ENCODE peak calls at places on chromosomes 16 and 17, in four cellular contexts. E is A549, M is HepG2, H is K562. T is an unnamed sample.

GRCh38 chr17:75250009-75250471 is 11.4 kb downstream of the GGA3 start:
- DNase-seq in E (no peak), M (no peak), H (no peak), T (peak; percentile 79)

GRCh38 chr17:62740066-62740465 is 68.0 kb downstream of the MARCHF10 start:
- DNase-seq in E (no peak), M (no peak), H (no peak), T (no peak)

GRCh38 chr16:55494994-55495421 is 13.9 kb upstream of the LPCAT2 start:
- DNase-seq in E (no peak), M (peak; percentile 49), H (peak; percentile 39), T (no peak)

GRCh38 chr16:1941924-1942809 is 832 bp downstream of the MSRB1 start:
- DNase-seq in E (no peak), M (no peak), H (peak; percentile 74), T (no peak)

GRCh38 chr16:57955572-57955971 is 15.4 kb downstream of the CNGB1 start:
- DNase-seq in E (peak; percentile 40), M (no peak), H (no peak), T (no peak)

GRCh38 chr16:87131061-87131995 is 185.9 kb downstream of the C16orf95 start:
- DNase-seq in E (no peak), M (no peak), H (no peak), T (no peak)

GRCh38 chr17:2050246-2050866 is 4.5 kb upstream of the HIC1 start:
- DNase-seq in E (peak; percentile 57), M (no peak), H (peak; percentile 83), T (no peak)

GRCh38 chr16:54277845-54278703 is 8.5 kb downstream of the IRX3 start:
- DNase-seq in E (no peak), M (no peak), H (no peak), T (no peak)

GRCh38 chr17:74010903-74011302 is 192.6 kb upstream of the RPL38 start:
- DNase-seq in E (no peak), M (no peak), H (no peak), T (no peak)

GRCh38 chr17:63247706-63248105 is 198.4 kb downstream of the CYB561 start:
- DNase-seq in E (no peak), M (no peak), H (no peak), T (no peak)

GRCh38 chr17:28326114-28326513 is 7.1 kb downstream of the TMEM97 start:
- DNase-seq in E (no peak), M (no peak), H (no peak), T (no peak)

GRCh38 chr16:85400305-85401205 is 212.6 kb upstream of the GSE1 start:
- DNase-seq in E (no peak), M (no peak), H (no peak), T (no peak)

GRCh38 chr17:9230346-9230745 is 209.0 kb downstream of the NTN1 start:
- DNase-seq in E (no peak), M (no peak), H (no peak), T (no peak)

GRCh38 chr17:47732399-47733046 is 513 bp upstream of the TBX21 start:
- DNase-seq in E (no peak), M (no peak), H (no peak), T (no peak)

GRCh38 chr17:72077326-72077960 is 43.4 kb upstream of the SOX9 start:
- DNase-seq in E (no peak), M (no peak), H (no peak), T (no peak)

GRCh38 chr17:37648555-37648954 is 5.3 kb upstream of the DDX52 start:
- DNase-seq in E (no peak), M (no peak), H (no peak), T (no peak)

GRCh38 chr17:28944862-28945741 is 6.2 kb downstream of the PHF12 start:
- DNase-seq in E (no peak), M (no peak), H (no peak), T (no peak)

GRCh38 chr16:75319513-75320401 is 68.3 kb upstream of the BCAR1 start:
- DNase-seq in E (no peak), M (no peak), H (no peak), T (peak; percentile 78)

GRCh38 chr17:2264023-2264860 is 39.3 kb downstream of the SMG6 start:
- DNase-seq in E (no peak), M (no peak), H (no peak), T (no peak)

GRCh38 chr16:47342055-47342454 is 118.8 kb downstream of the ITFG1 start:
- DNase-seq in E (no peak), M (no peak), H (no peak), T (no peak)

GRCh38 chr16:67396159-67396774 is 3.0 kb upstream of the TPPP3 start:
- DNase-seq in E (peak; percentile 67), M (peak; percentile 96), H (peak; percentile 92), T (no peak)

GRCh38 chr16:48608871-48609452 is 1.0 kb downstream of the N4BP1 start:
- DNase-seq in E (no peak), M (no peak), H (no peak), T (no peak)

GRCh38 chr17:31787857-31788570 is 71.0 kb downstream of the COPRS start:
- DNase-seq in E (no peak), M (peak; percentile 15), H (no peak), T (no peak)

GRCh38 chr17:49459401-49459984 is 35.6 kb upstream of the NGFR start:
- DNase-seq in E (no peak), M (peak; percentile 57), H (peak; percentile 18), T (no peak)

GRCh38 chr17:59030811-59031210 is 75.9 kb downstream of the TRIM37 start:
- DNase-seq in E (no peak), M (no peak), H (no peak), T (no peak)

GRCh38 chr17:72657467-72658317 is 434.8 kb downstream of the SLC39A11 start:
- DNase-seq in E (peak; percentile 35), M (peak; percentile 41), H (no peak), T (no peak)

GRCh38 chr16:3874242-3874641 is 6.3 kb downstream of the CREBBP start:
- DNase-seq in E (no peak), M (no peak), H (no peak), T (no peak)

GRCh38 chr17:50519141-50519834 is 11.0 kb downstream of the MYCBPAP start:
- DNase-seq in E (no peak), M (no peak), H (no peak), T (no peak)

DNA sequence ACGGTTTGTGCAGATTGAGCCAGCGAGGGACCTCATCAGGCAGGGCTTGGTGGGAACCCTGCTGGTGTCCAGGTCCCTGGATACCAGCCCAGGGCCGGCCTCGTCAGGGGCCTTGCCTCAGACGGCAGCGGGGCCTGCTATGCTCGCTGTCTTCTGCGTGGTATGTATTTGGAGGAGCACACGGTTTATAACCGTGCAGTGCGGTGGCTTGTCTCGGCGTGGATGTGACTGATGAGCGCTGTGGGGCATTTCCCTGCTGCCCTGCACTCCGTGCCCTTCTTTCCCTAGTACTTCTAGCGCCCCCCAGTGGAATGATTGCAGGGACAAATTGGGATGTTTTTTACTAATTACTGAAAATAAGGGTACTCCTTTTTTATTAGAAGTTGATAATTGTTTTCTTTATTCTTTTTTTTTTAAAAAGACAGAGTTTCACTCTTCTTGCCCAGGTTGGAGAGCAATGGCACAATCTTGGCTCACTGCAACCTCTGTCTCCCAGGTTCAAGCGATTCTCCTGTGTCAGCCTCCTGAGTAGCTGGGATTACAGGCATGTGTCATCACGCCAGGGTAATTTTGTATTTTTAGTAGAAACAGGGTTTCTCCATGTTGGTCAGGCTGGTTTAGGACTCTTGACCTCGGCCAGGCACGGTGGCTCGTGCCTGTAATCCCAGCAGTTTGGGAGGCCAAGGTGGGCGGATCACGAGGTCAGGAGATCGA is 15.3 kb downstream of the TBCD start:
- DNase-seq in E (peak; percentile 65), M (peak; percentile 49), H (peak; percentile 58), T (no peak)
- TF ChIP-seq SMC3 in E (peak; percentile 75), M (peak; percentile 93), H (peak; percentile 44), T (peak; percentile 47)

GRCh38 chr16:30623558-30624283 is 13.5 kb upstream of the ZNF689 start:
- DNase-seq in E (no peak), M (no peak), H (no peak), T (no peak)

GRCh38 chr16:30619643-30620042 is 9.5 kb upstream of the ZNF689 start:
- DNase-seq in E (no peak), M (no peak), H (no peak), T (no peak)

GRCh38 chr16:30622455-30623032 is 12.4 kb upstream of the ZNF689 start:
- DNase-seq in E (no peak), M (no peak), H (peak; percentile 25), T (no peak)

GRCh38 chr16:30619207-30619606 is 9.0 kb upstream of the ZNF689 start:
- DNase-seq in E (no peak), M (no peak), H (no peak), T (no peak)

DNA sequence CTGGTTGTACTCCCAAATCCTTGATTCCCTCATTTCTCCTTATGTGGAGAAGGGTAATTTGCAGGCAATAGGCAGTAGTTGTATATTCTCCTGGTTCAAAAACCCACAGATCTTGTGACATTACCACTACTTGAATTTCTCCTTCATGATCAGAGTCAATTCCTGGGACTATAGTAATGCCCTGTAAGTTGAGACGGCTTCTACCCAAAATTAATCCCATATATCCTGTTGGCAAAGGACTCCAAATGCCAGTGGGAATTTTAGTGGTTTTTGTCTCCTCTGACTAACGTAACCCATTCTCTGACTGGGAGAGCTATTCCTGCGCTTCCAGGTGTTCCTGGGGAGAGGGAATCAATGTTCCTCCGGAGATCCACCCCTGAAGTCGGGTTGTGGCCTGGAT is 11.6 kb upstream of the ZNF689 start:
- DNase-seq in E (no peak), M (no peak), H (no peak), T (no peak)
- TF ChIP-seq CTCF in E (no peak), M (no peak), H (no peak), T (no peak)

DNA sequence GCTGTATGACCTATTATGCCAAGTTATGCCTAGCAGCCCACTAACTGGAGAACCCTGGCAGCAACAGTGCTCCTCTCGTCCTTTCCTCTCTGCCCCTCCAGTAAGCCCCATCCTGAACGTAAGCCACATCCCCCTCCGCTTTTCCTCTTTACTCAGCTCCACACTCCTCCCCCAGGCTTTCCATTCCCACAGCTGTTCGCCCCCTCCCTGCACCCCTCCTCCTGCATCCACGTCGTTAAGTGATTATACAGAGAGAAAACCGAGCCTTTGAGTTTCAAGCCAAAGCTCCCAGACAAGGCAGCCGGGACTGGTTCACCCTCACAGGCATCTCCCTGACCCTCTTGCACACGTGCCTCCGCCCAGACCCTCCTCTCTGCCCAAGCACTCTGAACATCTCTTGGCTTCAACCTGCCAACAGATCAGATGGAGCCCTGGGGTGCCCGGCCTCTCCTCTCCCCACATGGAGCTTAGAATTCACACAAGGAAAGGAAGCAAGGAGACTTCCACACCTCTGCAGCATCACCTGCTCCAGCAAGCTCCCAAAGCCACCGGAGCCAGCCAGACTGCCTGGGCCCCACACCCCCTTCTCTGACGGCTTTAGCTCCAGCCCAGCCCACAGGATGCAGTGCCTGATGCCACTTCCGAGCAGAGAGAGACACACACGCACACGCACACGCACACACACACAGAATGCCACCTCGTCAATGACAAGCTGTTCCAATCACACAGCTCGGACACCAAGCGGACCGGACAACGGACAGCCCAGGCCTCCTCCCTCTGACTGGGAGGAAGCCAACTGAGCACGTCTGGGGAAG is 100.0 kb upstream of the CCL2 start:
- DNase-seq in E (no peak), M (no peak), H (no peak), T (no peak)
- TF ChIP-seq JUNB in E (no peak), M (no peak), H (no peak), T (no peak)

GRCh38 chr16:71364306-71364705 is 5.8 kb downstream of the CALB2 start:
- DNase-seq in E (no peak), M (no peak), H (no peak), T (no peak)

GRCh38 chr16:71358464-71359031 is at the start of gene CALB2:
- DNase-seq in E (peak; percentile 58), M (peak; percentile 43), H (peak; percentile 81), T (no peak)

GRCh38 chr16:71357681-71358080 is 842 bp upstream of the CALB2 start:
- DNase-seq in E (no peak), M (no peak), H (no peak), T (no peak)

GRCh38 chr16:71359431-71359830 is 908 bp downstream of the CALB2 start:
- DNase-seq in E (no peak), M (no peak), H (no peak), T (no peak)

GRCh38 chr16:71360378-71360777 is 1.9 kb downstream of the CALB2 start:
- DNase-seq in E (peak; percentile 79), M (peak; percentile 25), H (peak; percentile 37), T (no peak)
- TF ChIP-seq SMC3 in E (no peak), M (no peak), H (no peak), T (no peak)

T was measured in GM12878.